ENCODE peak calls at places on chromosome 18, in ten cellular contexts. P is EH; D is PC-3; F is GM19239; C is dermis microvascular lymphatic vessel endothelial cell; U is fibroblast of villous mesenchyme; B is ureter; I is iPS-NIHi11; V is activated T-helper 1 cell treated with anti-CD3 and anti-CD28 coated beads, Interleukin-2, amount 50 U/mL, for 16 hours; K is AG10803. J is an unnamed sample.
A peak's percentile ranks its signal among the peaks of the same experiment; 100 is the strongest.

GRCh38 chr18:25737710-25738251 is 352.6 kb downstream of the SS18 start:
- DNase-seq in P (peak; percentile 86), D (peak; percentile 16), F (no peak), C (no peak), U (peak; percentile 21), B (no peak), I (no peak), V (no peak), K (peak; percentile 98), J (no peak)

GRCh38 chr18:78721986-78722385 is 257.6 kb upstream of the SALL3 start:
- DNase-seq in P (no peak), D (no peak), F (no peak), C (no peak), U (no peak), B (no peak), I (no peak), V (no peak), K (no peak), J (no peak)

GRCh38 chr18:3248062-3248669 is 565 bp downstream of the MYL12A start:
- DNase-seq in P (peak; percentile 49), D (no peak), F (no peak), C (no peak), U (peak; percentile 72), B (no peak), I (no peak), V (peak; percentile 7), K (no peak), J (no peak)

GRCh38 chr18:23133860-23134779 is 1.2 kb upstream of the CABLES1 start:
- DNase-seq in P (no peak), D (peak; percentile 83), F (peak; percentile 85), C (no peak), U (no peak), B (no peak), I (peak; percentile 83), V (no peak), K (no peak), J (no peak)

GRCh38 chr18:74778191-74778847 is 180.6 kb downstream of the ZNF407 start:
- DNase-seq in P (peak; percentile 4), D (no peak), F (no peak), C (no peak), U (no peak), B (no peak), I (no peak), V (no peak), K (peak; percentile 64), J (no peak)

GRCh38 chr18:24095976-24096375 is 42.9 kb upstream of the CABYR start:
- DNase-seq in P (peak; percentile 33), D (no peak), F (no peak), C (no peak), U (no peak), B (no peak), I (no peak), V (no peak), K (peak; percentile 64), J (no peak)

GRCh38 chr18:4125246-4125938 is 329.7 kb downstream of the DLGAP1 start:
- DNase-seq in P (no peak), D (no peak), F (no peak), C (no peak), U (no peak), B (no peak), I (no peak), V (no peak), K (peak; percentile 62), J (no peak)

GRCh38 chr18:31192086-31192776 is 29.6 kb upstream of the DSC1 start:
- DNase-seq in P (no peak), D (no peak), F (no peak), C (no peak), U (no peak), B (no peak), I (no peak), V (no peak), K (no peak), J (no peak)

GRCh38 chr18:77905011-77905410 is 655.4 kb downstream of the GALR1 start:
- DNase-seq in P (no peak), D (no peak), F (no peak), C (no peak), U (no peak), B (no peak), I (no peak), V (no peak), K (no peak), J (no peak)

GRCh38 chr18:55878224-55878623 is 290.2 kb upstream of the TCF4 start:
- DNase-seq in P (peak; percentile 22), D (no peak), F (no peak), C (no peak), U (no peak), B (no peak), I (no peak), V (no peak), K (no peak), J (no peak)

GRCh38 chr18:5568416-5568815 is 24.6 kb upstream of the EPB41L3 start:
- DNase-seq in P (no peak), D (no peak), F (no peak), C (no peak), U (no peak), B (no peak), I (no peak), V (no peak), K (no peak), J (no peak)

GRCh38 chr18:63930774-63931354 is 18.2 kb upstream of the HMSD start:
- DNase-seq in P (no peak), D (no peak), F (no peak), C (no peak), U (no peak), B (no peak), I (no peak), V (no peak), K (no peak), J (no peak)

GRCh38 chr18:61502472-61502871 is 169.2 kb downstream of the CDH20 start:
- DNase-seq in P (peak; percentile 66), D (peak; percentile 68), F (peak; percentile 30), C (peak; percentile 38), U (peak; percentile 57), B (peak; percentile 54), I (peak; percentile 61), V (no peak), K (peak; percentile 63), J (peak; percentile 45)

GRCh38 chr18:26568926-26569700 is 20.8 kb upstream of the KCTD1 start:
- DNase-seq in P (no peak), D (no peak), F (no peak), C (no peak), U (no peak), B (no peak), I (no peak), V (no peak), K (no peak), J (peak; percentile 44)

GRCh38 chr18:1383465-1383864 is 478.8 kb downstream of the ADCYAP1 start:
- DNase-seq in P (no peak), D (no peak), F (no peak), C (no peak), U (no peak), B (no peak), I (peak; percentile 8), V (no peak), K (no peak), J (no peak)

GRCh38 chr18:56120781-56121180 is 517.6 kb downstream of the TXNL1 start:
- DNase-seq in P (peak; percentile 12), D (peak; percentile 34), F (no peak), C (no peak), U (no peak), B (no peak), I (no peak), V (no peak), K (no peak), J (no peak)

J was measured in occipital lobe.